ENCODE peak calls at places on chromosomes 5 and 9, in six cellular contexts. E is AG09319, H is fibroblast of pulmonary artery, F is WERI-Rb-1, D is B cell, G is heart right ventricle. A is an unnamed sample.

GRCh38 chr9:35791321-35791921 is at the start of gene NPR2:
- DNase-seq in E (no peak), H (peak), F (no peak), D (peak), G (peak), A (no peak)

GRCh38 chr5:134453016-134453415 is 41.3 kb upstream of the CDKN2AIPNL start:
- DNase-seq in E (no peak), H (peak), F (no peak), D (no peak), G (no peak), A (no peak)

GRCh38 chr9:73841018-73841417 is 656.1 kb upstream of the RORB start:
- DNase-seq in E (no peak), H (no peak), F (no peak), D (no peak), G (no peak), A (no peak)

GRCh38 chr5:175597718-175598117 is 60.2 kb upstream of the HRH2 start:
- DNase-seq in E (no peak), H (no peak), F (no peak), D (no peak), G (no peak), A (no peak)

GRCh38 chr9:108374606-108375005 is 481.2 kb downstream of the ACTL7B start:
- DNase-seq in E (no peak), H (no peak), F (no peak), D (no peak), G (no peak), A (no peak)

GRCh38 chr9:33165263-33166151 is 1.6 kb downstream of the B4GALT1 start:
- DNase-seq in E (peak), H (peak), F (no peak), D (no peak), G (no peak), A (no peak)

GRCh38 chr5:139414601-139415121 is 10.8 kb upstream of the SPATA24 start:
- DNase-seq in E (no peak), H (no peak), F (no peak), D (no peak), G (no peak), A (no peak)

GRCh38 chr9:89722712-89723111 is 117.9 kb downstream of the GADD45G start:
- DNase-seq in E (no peak), H (no peak), F (peak), D (no peak), G (no peak), A (no peak)

GRCh38 chr5:74643160-74643562 is 2.6 kb upstream of the ENC1 start:
- DNase-seq in E (no peak), H (peak), F (no peak), D (no peak), G (no peak), A (peak)

GRCh38 chr5:58335518-58335917 is 124.4 kb downstream of the PLK2 start:
- DNase-seq in E (no peak), H (peak), F (peak), D (no peak), G (no peak), A (no peak)

GRCh38 chr9:581673-582497 is 259.6 kb upstream of the DMRT1 start:
- DNase-seq in E (no peak), H (no peak), F (peak), D (no peak), G (no peak), A (no peak)

GRCh38 chr9:113468716-113469448 is 5.4 kb downstream of the RGS3 start:
- DNase-seq in E (no peak), H (no peak), F (no peak), D (no peak), G (peak), A (no peak)

GRCh38 chr5:131647078-131647769 is 12.2 kb upstream of the RAPGEF6 start:
- DNase-seq in E (no peak), H (no peak), F (no peak), D (peak), G (no peak), A (no peak)

GRCh38 chr5:179530069-179530998 is 20.0 kb upstream of the RUFY1 start:
- DNase-seq in E (no peak), H (peak), F (no peak), D (peak), G (peak), A (no peak)

GRCh38 chr5:160271396-160271795 is 41.0 kb downstream of the CCNJL start:
- DNase-seq in E (no peak), H (no peak), F (peak), D (no peak), G (no peak), A (no peak)

GRCh38 chr5:157596449-157596848 is 20.9 kb upstream of the ADAM19 start:
- DNase-seq in E (no peak), H (no peak), F (no peak), D (no peak), G (no peak), A (no peak)

GRCh38 chr9:70220216-70220615 is 38.6 kb upstream of the SMC5 start:
- DNase-seq in E (no peak), H (no peak), F (no peak), D (no peak), G (no peak), A (no peak)

GRCh38 chr5:62707539-62707938 is 128.9 kb downstream of the LRRC70 start:
- DNase-seq in E (no peak), H (no peak), F (no peak), D (no peak), G (no peak), A (no peak)

GRCh38 chr9:31908891-31909480 is 475.5 kb upstream of the ACO1 start:
- DNase-seq in E (no peak), H (no peak), F (no peak), D (no peak), G (no peak), A (no peak)

DNA sequence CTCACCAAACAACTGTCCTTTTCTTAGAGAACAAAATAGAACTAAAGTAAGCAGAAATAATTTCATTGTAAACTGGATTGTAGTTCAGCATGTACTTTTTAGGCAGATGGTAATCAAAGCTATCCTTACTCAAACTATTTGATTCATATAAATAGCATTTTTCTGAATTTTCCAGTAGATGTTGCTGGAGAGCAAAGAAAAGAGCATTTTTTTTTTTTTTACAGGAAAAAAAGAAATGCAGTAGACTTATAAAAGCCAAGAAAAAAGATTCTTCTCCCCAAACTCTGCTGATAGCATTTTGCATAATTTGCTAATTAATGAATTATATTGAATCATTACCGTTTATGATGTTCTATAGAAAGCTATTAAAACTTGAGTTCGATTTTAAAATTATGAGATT is 715.3 kb upstream of the WWC1 start:
- DNase-seq in E (no peak), H (no peak), F (no peak), D (no peak), G (no peak), A (no peak)
- TF ChIP-seq CTCF in E (peak), H (no peak), F (no peak), D (no peak), G (no peak), A (no peak)

GRCh38 chr5:4513381-4513780 is 626.7 kb upstream of the ADAMTS16 start:
- DNase-seq in E (no peak), H (no peak), F (no peak), D (no peak), G (no peak), A (no peak)

GRCh38 chr5:4514067-4514648 is 626.0 kb upstream of the ADAMTS16 start:
- DNase-seq in E (no peak), H (no peak), F (no peak), D (no peak), G (no peak), A (no peak)

DNA sequence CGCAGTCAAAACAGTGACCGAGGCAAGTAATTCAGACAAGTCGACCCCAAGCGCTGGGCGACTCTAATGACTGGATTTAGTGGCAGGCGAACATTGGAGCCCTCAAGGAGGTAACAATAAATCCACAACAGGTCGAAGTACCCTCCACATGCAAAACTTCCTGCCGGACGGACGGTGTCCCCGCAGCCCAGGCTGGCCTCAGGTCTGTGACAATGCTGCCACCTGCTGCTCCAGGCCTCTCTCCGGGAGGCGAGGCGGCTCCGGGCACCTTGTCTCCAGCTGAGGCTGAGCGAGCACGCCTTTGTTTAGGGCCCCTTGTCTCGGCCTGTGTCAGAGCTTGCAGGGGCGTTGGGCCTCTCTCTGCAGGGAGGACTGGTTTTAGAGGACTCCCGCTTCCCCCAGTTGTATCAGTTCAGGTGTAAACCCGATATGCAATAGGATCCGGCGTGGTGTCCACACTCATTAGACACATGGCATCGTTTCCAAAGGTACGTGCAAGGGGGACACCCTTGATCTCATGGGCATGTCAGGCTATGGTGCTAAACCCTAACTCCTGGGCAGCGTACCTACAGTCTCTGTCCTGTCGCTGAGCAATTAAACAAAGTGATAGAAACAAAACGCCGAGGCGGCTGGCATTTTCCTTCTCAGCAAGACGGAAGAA is 628.0 kb upstream of the ADAMTS16 start:
- DNase-seq in E (no peak), H (peak), F (peak), D (no peak), G (peak), A (no peak)
- TF ChIP-seq CTCF in E (no peak), H (no peak), F (peak), D (no peak), G (peak), A (no peak)

GRCh38 chr5:34656001-34656699 is at the start of gene RAI14:
- DNase-seq in E (peak), H (peak), F (peak), D (peak), G (peak), A (no peak)
- TF ChIP-seq CTCF in E (no peak), H (no peak), F (peak), D (no peak), G (no peak), A (no peak)

DNA sequence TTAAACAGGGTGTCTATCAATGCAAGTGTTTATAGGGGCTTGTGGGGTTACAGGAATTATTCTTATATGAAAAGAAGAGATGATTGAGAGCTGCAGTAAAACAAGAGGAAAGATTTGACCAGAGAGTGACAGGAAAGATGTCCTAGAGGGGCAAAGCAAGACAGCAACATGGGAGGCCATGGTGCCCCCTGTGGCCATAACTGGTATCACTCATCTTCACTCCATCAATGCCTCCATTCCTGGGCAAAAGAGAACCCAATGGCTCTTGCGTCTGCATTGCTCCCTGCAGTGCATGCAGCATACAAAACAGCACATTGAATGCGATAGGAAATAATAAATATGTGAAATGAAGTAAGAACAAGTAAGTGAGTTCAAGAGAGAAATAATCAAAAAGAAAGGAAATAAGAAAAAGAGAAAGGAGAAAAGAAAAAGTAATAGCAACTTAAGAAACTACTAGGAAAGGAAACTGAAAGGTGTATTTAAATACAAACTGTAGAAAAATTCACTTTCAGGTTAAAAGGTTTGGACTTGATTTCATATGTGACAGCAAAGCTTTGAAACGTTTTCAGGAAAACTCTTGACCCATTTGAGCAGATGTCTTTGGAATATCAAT is 206.6 kb downstream of the SEMA5A start:
- DNase-seq in E (no peak), H (peak), F (peak), D (no peak), G (no peak), A (no peak)
- TF ChIP-seq CTCF in E (peak), H (peak), F (peak), D (peak), G (peak), A (peak)

GRCh38 chr5:68661237-68661636 is 432.6 kb upstream of the SLC30A5 start:
- DNase-seq in E (no peak), H (peak), F (peak), D (no peak), G (no peak), A (no peak)
- TF ChIP-seq CTCF in E (peak), H (peak), F (peak), D (no peak), G (peak), A (peak)

GRCh38 chr5:158709279-158709678 is 390.4 kb downstream of the EBF1 start:
- DNase-seq in E (no peak), H (no peak), F (no peak), D (no peak), G (no peak), A (no peak)
- TF ChIP-seq CTCF in E (no peak), H (no peak), F (no peak), D (no peak), G (no peak), A (no peak)

A was measured in retinal pigment epithelial cell.